ENCODE peak calls at places on chromosomes 5 and 9, in five cellular contexts. One of them, this sample, is unnamed.

GRCh38 chr5:45532826-45533624 is 163.2 kb downstream of the HCN1 start:
- DNase-seq in GM23338: peak
- DNase-seq in neural progenitor cell: peak
- DNase-seq in GM23248: no peak
- DNase-seq in OCI-LY7: no peak
- DNase-seq in this sample: no peak

GRCh38 chr5:149605998-149606721 is 24.9 kb downstream of the ARHGEF37 start:
- DNase-seq in GM23338: no peak
- DNase-seq in neural progenitor cell: no peak
- DNase-seq in GM23248: peak
- DNase-seq in OCI-LY7: peak
- DNase-seq in this sample: peak

GRCh38 chr9:13064060-13064459 is 215.4 kb downstream of the MPDZ start:
- DNase-seq in GM23338: no peak
- DNase-seq in neural progenitor cell: no peak
- DNase-seq in GM23248: no peak
- DNase-seq in OCI-LY7: no peak
- DNase-seq in this sample: no peak

GRCh38 chr9:117160254-117160653 is 254.6 kb downstream of the ASTN2 start:
- DNase-seq in GM23338: peak
- DNase-seq in neural progenitor cell: peak
- DNase-seq in GM23248: no peak
- DNase-seq in OCI-LY7: peak
- DNase-seq in this sample: no peak

GRCh38 chr9:3809724-3810123 is 283.9 kb upstream of the RFX3 start:
- DNase-seq in GM23338: no peak
- DNase-seq in neural progenitor cell: no peak
- DNase-seq in GM23248: peak
- DNase-seq in OCI-LY7: no peak
- DNase-seq in this sample: peak

GRCh38 chr9:124284237-124284831 is 26.6 kb downstream of the NEK6 start:
- DNase-seq in GM23338: no peak
- DNase-seq in neural progenitor cell: no peak
- DNase-seq in GM23248: no peak
- DNase-seq in OCI-LY7: no peak
- DNase-seq in this sample: no peak

GRCh38 chr9:34486572-34486971 is 28.0 kb downstream of the DNAI1 start:
- DNase-seq in GM23338: no peak
- DNase-seq in neural progenitor cell: no peak
- DNase-seq in GM23248: no peak
- DNase-seq in OCI-LY7: no peak
- DNase-seq in this sample: no peak

GRCh38 chr5:76371955-76372319 is 31.1 kb upstream of the IQGAP2 start:
- DNase-seq in GM23338: no peak
- DNase-seq in neural progenitor cell: no peak
- DNase-seq in GM23248: no peak
- DNase-seq in OCI-LY7: no peak
- DNase-seq in this sample: peak

GRCh38 chr9:18185196-18185595 is 288.8 kb upstream of the ADAMTSL1 start:
- DNase-seq in GM23338: peak
- DNase-seq in neural progenitor cell: no peak
- DNase-seq in GM23248: no peak
- DNase-seq in OCI-LY7: no peak
- DNase-seq in this sample: peak

GRCh38 chr5:160333726-160334125 is 21.4 kb upstream of the CCNJL start:
- DNase-seq in GM23338: no peak
- DNase-seq in neural progenitor cell: no peak
- DNase-seq in GM23248: peak
- DNase-seq in OCI-LY7: no peak
- DNase-seq in this sample: no peak

GRCh38 chr9:121309171-121309570 is 41.2 kb downstream of the GSN start:
- DNase-seq in GM23338: no peak
- DNase-seq in neural progenitor cell: no peak
- DNase-seq in GM23248: no peak
- DNase-seq in OCI-LY7: no peak
- DNase-seq in this sample: no peak

GRCh38 chr9:1929722-1930621 is 85.2 kb upstream of the SMARCA2 start:
- DNase-seq in GM23338: no peak
- DNase-seq in neural progenitor cell: no peak
- DNase-seq in GM23248: no peak
- DNase-seq in OCI-LY7: no peak
- DNase-seq in this sample: no peak

GRCh38 chr5:117235814-117236213 is 661.2 kb upstream of the SEMA6A start:
- DNase-seq in GM23338: no peak
- DNase-seq in neural progenitor cell: no peak
- DNase-seq in GM23248: no peak
- DNase-seq in OCI-LY7: no peak
- DNase-seq in this sample: no peak

GRCh38 chr5:144368556-144368955 is 197.9 kb downstream of the KCTD16 start:
- DNase-seq in GM23338: no peak
- DNase-seq in neural progenitor cell: no peak
- DNase-seq in GM23248: peak
- DNase-seq in OCI-LY7: no peak
- DNase-seq in this sample: peak

GRCh38 chr5:150615141-150615699 is 25.2 kb upstream of the SYNPO start:
- DNase-seq in GM23338: no peak
- DNase-seq in neural progenitor cell: no peak
- DNase-seq in GM23248: peak
- DNase-seq in OCI-LY7: no peak
- DNase-seq in this sample: no peak

GRCh38 chr9:34701769-34702736 is 7.9 kb downstream of the CCL21 start:
- DNase-seq in GM23338: peak
- DNase-seq in neural progenitor cell: peak
- DNase-seq in GM23248: peak
- DNase-seq in OCI-LY7: peak
- DNase-seq in this sample: peak

GRCh38 chr5:27241564-27242257 is 203.3 kb upstream of the CDH9 start:
- DNase-seq in GM23338: no peak
- DNase-seq in neural progenitor cell: no peak
- DNase-seq in GM23248: peak
- DNase-seq in OCI-LY7: no peak
- DNase-seq in this sample: peak

GRCh38 chr5:177440990-177441780 is 5.4 kb upstream of the PRR7 start:
- DNase-seq in GM23338: no peak
- DNase-seq in neural progenitor cell: no peak
- DNase-seq in GM23248: no peak
- DNase-seq in OCI-LY7: no peak
- DNase-seq in this sample: no peak

GRCh38 chr9:18799420-18799819 is 233.6 kb downstream of the SAXO1 start:
- DNase-seq in GM23338: no peak
- DNase-seq in neural progenitor cell: no peak
- DNase-seq in GM23248: peak
- DNase-seq in OCI-LY7: no peak
- DNase-seq in this sample: no peak

DNA sequence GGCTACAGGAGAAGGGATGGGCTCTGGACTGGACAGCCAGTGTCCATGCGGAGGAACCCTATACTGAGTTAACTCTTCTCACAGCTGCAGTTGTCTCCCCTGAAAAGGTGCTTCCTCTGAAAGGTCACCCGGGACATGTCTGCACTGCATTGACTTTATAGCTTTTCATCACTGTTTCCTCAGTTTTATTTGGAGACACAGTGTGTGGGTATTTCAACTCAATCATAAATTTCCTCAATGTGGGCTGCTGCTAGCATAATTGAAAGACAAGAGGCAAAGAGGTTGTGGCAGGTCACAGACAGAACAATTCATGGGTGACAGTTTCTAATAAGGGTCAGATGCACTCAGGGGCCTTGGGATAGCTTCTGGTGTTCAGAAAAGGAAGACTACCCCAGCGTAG is 336.8 kb downstream of the KDM4C start:
- DNase-seq in GM23338: no peak
- DNase-seq in neural progenitor cell: no peak
- DNase-seq in GM23248: no peak
- DNase-seq in OCI-LY7: no peak
- DNase-seq in this sample: no peak
- H3K4me3 ChIP-seq in GM23338: no peak
- H3K4me3 ChIP-seq in neural progenitor cell: no peak
- H3K4me3 ChIP-seq in GM23248: no peak
- H3K4me3 ChIP-seq in OCI-LY7: no peak
- H3K4me3 ChIP-seq in this sample: no peak

DNA sequence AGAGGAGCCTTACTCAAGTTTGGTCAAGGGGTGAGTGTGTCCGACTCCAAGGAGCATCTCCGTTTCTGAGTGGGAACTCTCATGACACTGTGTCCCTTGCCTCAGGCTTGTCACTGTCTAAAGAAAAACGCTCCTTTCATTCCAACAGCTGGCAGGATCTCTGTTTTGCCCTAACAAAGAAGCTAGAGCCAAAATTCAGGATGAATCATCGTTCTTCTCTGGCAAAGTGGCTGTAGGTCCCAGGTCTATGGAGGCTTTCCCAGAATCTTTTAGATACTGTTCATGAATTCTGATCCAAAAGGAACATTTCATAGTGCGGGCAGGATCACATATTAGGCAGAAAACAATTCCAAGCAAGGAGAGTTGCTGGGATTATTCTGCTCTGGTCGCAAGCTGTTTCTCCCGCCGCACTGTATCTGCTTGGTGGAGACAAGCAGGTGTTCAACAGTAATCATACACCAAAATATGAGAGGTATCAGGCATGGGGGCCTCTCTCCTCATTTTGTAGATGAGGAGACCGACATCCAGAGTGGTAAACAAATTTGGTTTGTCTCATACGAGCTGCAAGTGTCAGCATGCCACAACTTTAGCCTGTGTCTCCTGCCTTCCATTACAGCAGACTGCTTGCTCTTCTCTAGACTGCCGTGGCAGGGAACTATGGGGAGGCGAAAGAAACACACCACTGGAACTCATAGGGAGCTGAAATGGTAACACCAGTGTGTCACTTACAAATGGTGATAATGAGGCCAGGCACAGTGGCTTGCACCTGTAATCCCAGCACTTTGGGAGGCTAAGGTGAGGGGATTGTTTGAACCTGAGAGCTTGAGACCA is 72.6 kb downstream of the ENTREP1 start:
- DNase-seq in GM23338: no peak
- DNase-seq in neural progenitor cell: no peak
- DNase-seq in GM23248: peak
- DNase-seq in OCI-LY7: no peak
- DNase-seq in this sample: peak
- H3K4me2 ChIP-seq in GM23338: no peak
- H3K4me2 ChIP-seq in neural progenitor cell: no peak
- H3K4me2 ChIP-seq in GM23248: peak
- H3K4me2 ChIP-seq in OCI-LY7: no peak
- H3K4me2 ChIP-seq in this sample: no peak

GRCh38 chr9:127034691-127035090 is 87.7 kb downstream of the ANGPTL2 start:
- DNase-seq in GM23338: no peak
- DNase-seq in neural progenitor cell: no peak
- DNase-seq in GM23248: no peak
- DNase-seq in OCI-LY7: no peak
- DNase-seq in this sample: no peak
- H2AFZ ChIP-seq in GM23338: no peak
- H2AFZ ChIP-seq in neural progenitor cell: no peak
- H2AFZ ChIP-seq in GM23248: no peak
- H2AFZ ChIP-seq in OCI-LY7: no peak
- H2AFZ ChIP-seq in this sample: no peak

GRCh38 chr5:95848701-95849100 is 26.2 kb upstream of the GLRX start:
- DNase-seq in GM23338: no peak
- DNase-seq in neural progenitor cell: no peak
- DNase-seq in GM23248: peak
- DNase-seq in OCI-LY7: no peak
- DNase-seq in this sample: no peak

GRCh38 chr5:95853490-95853889 is 31.0 kb upstream of the GLRX start:
- DNase-seq in GM23338: no peak
- DNase-seq in neural progenitor cell: no peak
- DNase-seq in GM23248: no peak
- DNase-seq in OCI-LY7: no peak
- DNase-seq in this sample: no peak

GRCh38 chr5:95850391-95850894 is 27.9 kb upstream of the GLRX start:
- DNase-seq in GM23338: no peak
- DNase-seq in neural progenitor cell: no peak
- DNase-seq in GM23248: peak
- DNase-seq in OCI-LY7: no peak
- DNase-seq in this sample: no peak

GRCh38 chr5:95856501-95856981 is 34.0 kb upstream of the GLRX start:
- DNase-seq in GM23338: no peak
- DNase-seq in neural progenitor cell: peak
- DNase-seq in GM23248: no peak
- DNase-seq in OCI-LY7: no peak
- DNase-seq in this sample: no peak

DNA sequence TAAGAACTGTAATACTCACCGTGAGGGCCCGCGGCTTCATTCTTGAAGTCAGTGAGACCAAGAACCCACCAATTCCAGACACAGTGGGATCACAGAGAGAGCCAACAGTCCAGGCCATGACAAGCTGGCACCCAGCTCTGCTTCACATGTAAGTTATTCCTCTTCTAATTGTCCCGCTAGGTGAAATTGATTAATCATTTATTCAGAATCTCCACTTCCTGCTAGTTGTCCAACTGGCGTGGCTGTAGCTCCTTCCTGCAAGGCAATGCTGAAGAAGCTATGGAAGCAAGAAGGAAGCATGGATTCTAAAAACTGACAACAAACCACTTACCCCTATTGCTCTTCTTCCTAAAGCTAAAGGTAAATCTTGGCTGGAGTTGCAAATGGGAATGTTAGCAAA is 30.0 kb upstream of the GLRX start:
- DNase-seq in GM23338: no peak
- DNase-seq in neural progenitor cell: no peak
- DNase-seq in GM23248: no peak
- DNase-seq in OCI-LY7: no peak
- DNase-seq in this sample: no peak
- H3K4me3 ChIP-seq in GM23338: no peak
- H3K4me3 ChIP-seq in neural progenitor cell: no peak
- H3K4me3 ChIP-seq in GM23248: no peak
- H3K4me3 ChIP-seq in OCI-LY7: no peak
- H3K4me3 ChIP-seq in this sample: no peak

GRCh38 chr9:125805057-125805456 is 57.9 kb downstream of the PBX3 start:
- DNase-seq in GM23338: no peak
- DNase-seq in neural progenitor cell: no peak
- DNase-seq in GM23248: peak
- DNase-seq in OCI-LY7: no peak
- DNase-seq in this sample: no peak

GRCh38 chr9:125812403-125812802 is 65.2 kb downstream of the PBX3 start:
- DNase-seq in GM23338: no peak
- DNase-seq in neural progenitor cell: no peak
- DNase-seq in GM23248: no peak
- DNase-seq in OCI-LY7: no peak
- DNase-seq in this sample: no peak

GRCh38 chr9:125807065-125807464 is 59.9 kb downstream of the PBX3 start:
- DNase-seq in GM23338: no peak
- DNase-seq in neural progenitor cell: no peak
- DNase-seq in GM23248: peak
- DNase-seq in OCI-LY7: no peak
- DNase-seq in this sample: no peak

GRCh38 chr9:125815568-125815967 is 68.4 kb downstream of the PBX3 start:
- DNase-seq in GM23338: peak
- DNase-seq in neural progenitor cell: no peak
- DNase-seq in GM23248: peak
- DNase-seq in OCI-LY7: no peak
- DNase-seq in this sample: peak

DNA sequence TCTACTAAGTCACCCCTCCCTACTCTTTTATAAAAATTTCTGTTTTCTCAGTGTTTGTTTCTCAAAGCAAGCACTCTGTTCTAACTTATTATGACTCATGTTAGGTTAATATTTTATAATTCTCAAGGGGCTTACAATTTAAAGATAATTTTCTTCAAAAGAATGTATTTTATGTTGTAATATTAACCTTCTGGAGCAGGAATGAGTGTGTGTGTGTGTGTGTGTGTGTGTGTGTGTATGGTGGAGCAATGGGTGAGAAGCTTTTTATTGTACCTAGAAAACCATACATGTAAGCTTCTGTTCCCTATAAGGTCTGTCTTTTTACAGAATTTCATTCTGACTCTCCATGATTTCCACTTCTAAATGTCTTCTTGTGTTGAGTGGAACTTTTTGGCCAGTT is 63.0 kb downstream of the PBX3 start:
- DNase-seq in GM23338: no peak
- DNase-seq in neural progenitor cell: no peak
- DNase-seq in GM23248: no peak
- DNase-seq in OCI-LY7: no peak
- DNase-seq in this sample: no peak
- H3K4me2 ChIP-seq in GM23338: no peak
- H3K4me2 ChIP-seq in neural progenitor cell: no peak
- H3K4me2 ChIP-seq in GM23248: no peak
- H3K4me2 ChIP-seq in OCI-LY7: no peak
- H3K4me2 ChIP-seq in this sample: no peak

This sample was measured in PC-3.